ENCODE peak calls at places on chromosome 16, in nine cellular contexts. Q, L, V, G, R, S, W, N and U are unnamed samples.

GRCh38 chr16:51376080-51376479 is 225.0 kb upstream of the SALL1 start:
- DNase-seq in Q (no peak), L (no peak), V (no peak), G (no peak), R (no peak), S (no peak), W (no peak), N (no peak), U (no peak)

GRCh38 chr16:68073902-68074760 is 11.0 kb upstream of the NFATC3 start:
- DNase-seq in Q (no peak), L (no peak), V (no peak), G (no peak), R (no peak), S (no peak), W (no peak), N (no peak), U (no peak)

GRCh38 chr16:528111-529011 is 849 bp downstream of the CAPN15 start:
- DNase-seq in Q (no peak), L (peak), V (no peak), G (peak), R (no peak), S (peak), W (no peak), N (peak), U (peak)

GRCh38 chr16:78353610-78354009 is 254.2 kb downstream of the WWOX start:
- DNase-seq in Q (no peak), L (no peak), V (no peak), G (no peak), R (no peak), S (no peak), W (no peak), N (no peak), U (no peak)

GRCh38 chr16:66470556-66470955 is 43.5 kb downstream of the BEAN1 start:
- DNase-seq in Q (no peak), L (no peak), V (no peak), G (no peak), R (no peak), S (no peak), W (no peak), N (no peak), U (no peak)

GRCh38 chr16:75620326-75621169 is 2.5 kb downstream of the ADAT1 start:
- DNase-seq in Q (no peak), L (no peak), V (no peak), G (no peak), R (no peak), S (no peak), W (no peak), N (no peak), U (no peak)

GRCh38 chr16:5466551-5466950 is 369.0 kb upstream of the EEF2KMT start:
- DNase-seq in Q (no peak), L (no peak), V (no peak), G (no peak), R (no peak), S (no peak), W (no peak), N (no peak), U (no peak)

GRCh38 chr16:5621826-5622225 is 524.2 kb upstream of the EEF2KMT start:
- DNase-seq in Q (no peak), L (no peak), V (no peak), G (no peak), R (no peak), S (no peak), W (no peak), N (no peak), U (no peak)

GRCh38 chr16:84266451-84266850 is 26.6 kb upstream of the KCNG4 start:
- DNase-seq in Q (no peak), L (peak), V (no peak), G (peak), R (peak), S (peak), W (no peak), N (peak), U (peak)

DNA sequence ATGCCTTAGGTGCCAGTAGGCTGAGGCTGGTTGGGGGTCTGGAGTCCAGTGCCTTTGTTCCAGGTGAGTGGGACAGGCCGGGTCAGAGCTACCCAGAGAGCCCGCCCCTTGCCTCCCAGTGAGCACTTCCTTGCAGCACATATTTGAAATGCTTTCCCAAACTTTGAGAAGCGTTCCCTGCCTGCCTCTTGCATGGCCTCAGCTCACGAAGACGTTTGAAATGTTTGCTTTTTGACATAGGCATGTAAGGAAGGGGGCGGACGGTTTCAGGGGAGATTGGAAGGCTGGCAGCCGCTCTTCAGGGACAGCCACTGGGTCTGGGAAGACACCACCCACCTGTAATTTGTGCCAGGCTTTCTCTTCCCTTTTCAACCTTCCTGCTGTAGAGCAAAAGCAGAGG is 5.1 kb upstream of the FOXL1 start:
- DNase-seq in Q (no peak), L (no peak), V (no peak), G (no peak), R (no peak), S (peak), W (no peak), N (no peak), U (peak)
- TF ChIP-seq CTCF in Q (no peak), L (no peak), V (no peak), G (no peak), R (no peak), S (no peak), W (no peak), N (no peak), U (no peak)

GRCh38 chr16:56422896-56423441 is 2.4 kb downstream of the AMFR start:
- DNase-seq in Q (no peak), L (no peak), V (no peak), G (no peak), R (no peak), S (no peak), W (no peak), N (no peak), U (no peak)

GRCh38 chr16:56421976-56422669 is 3.2 kb downstream of the AMFR start:
- DNase-seq in Q (no peak), L (no peak), V (no peak), G (no peak), R (no peak), S (no peak), W (no peak), N (no peak), U (no peak)

GRCh38 chr16:56420613-56421012 is 4.7 kb downstream of the AMFR start:
- DNase-seq in Q (no peak), L (no peak), V (no peak), G (no peak), R (no peak), S (no peak), W (no peak), N (no peak), U (no peak)

GRCh38 chr16:56419740-56420548 is 5.4 kb downstream of the AMFR start:
- DNase-seq in Q (no peak), L (no peak), V (no peak), G (peak), R (no peak), S (no peak), W (no peak), N (no peak), U (no peak)

GRCh38 chr16:56421313-56421712 is 4.0 kb downstream of the AMFR start:
- DNase-seq in Q (no peak), L (no peak), V (no peak), G (no peak), R (no peak), S (no peak), W (no peak), N (no peak), U (no peak)
- H3K4me3 ChIP-seq in Q (no peak), L (no peak), V (no peak), G (no peak), R (no peak), S (no peak), W (no peak), N (no peak), U (no peak)

GRCh38 chr16:30972872-30973271 is 12.1 kb upstream of the HSD3B7 start:
- DNase-seq in Q (no peak), L (no peak), V (no peak), G (no peak), R (no peak), S (peak), W (no peak), N (no peak), U (no peak)
- TF ChIP-seq CTCF in Q (no peak), L (peak), V (no peak), G (no peak), R (peak), S (peak), W (peak), N (no peak), U (no peak)

DNA sequence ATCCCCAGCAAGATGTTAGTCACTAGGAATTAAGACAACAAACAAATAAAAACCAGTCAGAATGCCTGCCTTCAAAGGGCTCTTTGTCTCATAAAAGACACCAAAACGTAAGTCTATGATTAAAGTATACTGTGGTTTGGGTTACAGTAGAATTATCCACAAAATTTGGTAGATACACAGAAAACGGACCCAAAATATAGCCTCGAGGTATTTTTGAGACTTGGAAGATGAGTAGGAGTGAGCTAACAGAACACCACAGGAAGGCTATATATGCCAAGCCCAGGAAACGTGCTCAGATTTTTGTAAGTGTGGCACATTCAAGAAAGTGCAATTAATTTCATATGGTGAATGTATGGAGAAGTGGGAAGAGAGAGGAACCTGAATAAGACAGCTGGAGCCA is 831.4 kb downstream of the CDH11 start:
- DNase-seq in Q (no peak), L (no peak), V (no peak), G (no peak), R (no peak), S (no peak), W (no peak), N (no peak), U (no peak)
- H3K4me3 ChIP-seq in Q (no peak), L (no peak), V (no peak), G (no peak), R (no peak), S (no peak), W (no peak), N (no peak), U (no peak)

GRCh38 chr16:69466547-69466946 is 42.1 kb downstream of the CYB5B start:
- DNase-seq in Q (no peak), L (no peak), V (no peak), G (no peak), R (no peak), S (no peak), W (no peak), N (no peak), U (no peak)

GRCh38 chr16:69465881-69466280 is 41.5 kb downstream of the CYB5B start:
- DNase-seq in Q (no peak), L (no peak), V (no peak), G (no peak), R (no peak), S (no peak), W (no peak), N (no peak), U (no peak)

GRCh38 chr16:69467531-69468204 is 43.2 kb downstream of the CYB5B start:
- DNase-seq in Q (no peak), L (no peak), V (no peak), G (no peak), R (no peak), S (no peak), W (no peak), N (no peak), U (no peak)

GRCh38 chr16:69465083-69465721 is 40.8 kb downstream of the CYB5B start:
- DNase-seq in Q (no peak), L (peak), V (no peak), G (peak), R (no peak), S (peak), W (no peak), N (no peak), U (peak)

GRCh38 chr16:69463876-69464275 is 39.5 kb downstream of the CYB5B start:
- DNase-seq in Q (no peak), L (peak), V (no peak), G (no peak), R (no peak), S (no peak), W (no peak), N (no peak), U (no peak)
- TF ChIP-seq CTCF in Q (no peak), L (no peak), V (peak), G (no peak), R (no peak), S (no peak), W (no peak), N (no peak), U (no peak)

GRCh38 chr16:87206646-87207451 is 110.3 kb downstream of the C16orf95 start:
- DNase-seq in Q (no peak), L (peak), V (no peak), G (no peak), R (peak), S (peak), W (no peak), N (no peak), U (peak)

GRCh38 chr16:87207965-87208364 is 109.2 kb downstream of the C16orf95 start:
- DNase-seq in Q (no peak), L (peak), V (no peak), G (no peak), R (no peak), S (no peak), W (no peak), N (no peak), U (no peak)

GRCh38 chr16:87210949-87211348 is 106.2 kb downstream of the C16orf95 start:
- DNase-seq in Q (no peak), L (peak), V (no peak), G (no peak), R (no peak), S (no peak), W (no peak), N (no peak), U (peak)

GRCh38 chr16:87209808-87210512 is 107.2 kb downstream of the C16orf95 start:
- DNase-seq in Q (no peak), L (no peak), V (no peak), G (no peak), R (no peak), S (no peak), W (no peak), N (no peak), U (no peak)

DNA sequence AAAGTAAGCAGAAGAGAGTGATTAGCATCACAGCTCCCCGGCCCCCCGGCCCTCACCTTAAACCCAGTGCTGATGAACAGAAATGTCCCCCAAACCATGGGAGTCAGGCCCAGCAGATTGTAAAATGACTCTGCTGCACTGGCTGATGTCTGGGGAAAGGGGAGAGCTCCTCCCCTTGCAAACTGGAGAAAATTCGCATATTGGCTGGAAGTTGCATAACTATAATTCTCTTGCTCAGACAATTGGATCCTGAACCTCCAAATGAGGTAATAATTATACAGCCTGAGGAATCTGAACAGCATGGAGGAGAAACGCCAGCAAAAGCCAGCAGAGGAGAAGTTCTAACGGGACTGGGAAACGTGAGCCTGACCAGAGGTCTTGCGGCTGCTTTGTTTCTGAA is 109.7 kb downstream of the C16orf95 start:
- DNase-seq in Q (no peak), L (peak), V (no peak), G (no peak), R (no peak), S (peak), W (peak), N (no peak), U (peak)
- H3K4me3 ChIP-seq in Q (no peak), L (no peak), V (no peak), G (no peak), R (no peak), S (no peak), W (no peak), N (no peak), U (peak)

GRCh38 chr16:85472514-85472913 is 140.6 kb upstream of the GSE1 start:
- DNase-seq in Q (no peak), L (no peak), V (no peak), G (no peak), R (no peak), S (no peak), W (no peak), N (no peak), U (no peak)

GRCh38 chr16:85473326-85473725 is 139.8 kb upstream of the GSE1 start:
- DNase-seq in Q (no peak), L (no peak), V (no peak), G (no peak), R (no peak), S (no peak), W (no peak), N (no peak), U (no peak)

GRCh38 chr16:85475233-85475632 is 137.9 kb upstream of the GSE1 start:
- DNase-seq in Q (no peak), L (no peak), V (no peak), G (no peak), R (no peak), S (no peak), W (no peak), N (no peak), U (no peak)

GRCh38 chr16:85474808-85475207 is 138.3 kb upstream of the GSE1 start:
- DNase-seq in Q (no peak), L (no peak), V (no peak), G (no peak), R (no peak), S (no peak), W (no peak), N (no peak), U (no peak)

DNA sequence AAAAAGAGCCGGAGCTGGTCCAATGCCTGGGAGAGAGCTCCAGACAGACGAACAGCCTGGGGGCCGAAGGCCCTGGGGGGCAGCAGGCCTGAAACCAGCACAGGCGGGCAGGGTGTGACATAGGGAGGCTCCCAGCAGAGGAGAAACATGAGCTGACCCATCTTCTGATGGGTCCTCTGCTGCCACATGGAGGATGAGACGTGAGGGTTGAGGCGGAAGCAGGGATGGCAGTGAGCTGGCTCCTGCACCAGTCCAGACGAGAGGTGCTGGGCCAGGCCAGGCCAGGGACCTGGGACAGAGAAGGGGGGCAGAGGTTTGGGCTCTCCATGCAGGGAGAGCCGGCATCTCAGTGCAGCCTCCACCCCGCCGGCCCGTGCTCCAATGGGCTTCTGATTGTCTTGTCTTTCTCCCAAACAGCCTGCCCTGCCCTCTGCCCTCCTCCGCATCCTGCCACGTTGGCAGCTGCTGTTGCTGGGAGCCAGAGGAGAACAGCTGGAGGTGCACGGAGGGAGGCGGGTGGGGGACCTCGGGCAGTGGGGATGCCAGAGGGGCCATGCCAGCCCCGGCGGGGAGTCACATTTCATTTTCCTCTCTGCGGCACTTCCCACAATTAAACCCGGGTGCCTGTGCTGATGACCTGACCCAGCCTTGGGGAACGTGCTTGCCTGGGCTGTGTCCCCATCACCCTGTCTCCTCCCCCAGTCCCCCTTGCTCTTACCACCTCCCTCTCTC is 139.0 kb upstream of the GSE1 start:
- DNase-seq in Q (no peak), L (no peak), V (no peak), G (no peak), R (no peak), S (no peak), W (no peak), N (no peak), U (peak)
- TF ChIP-seq CTCF in Q (no peak), L (no peak), V (no peak), G (no peak), R (no peak), S (no peak), W (no peak), N (no peak), U (no peak)

GRCh38 chr16:58127033-58127556 is 2.1 kb downstream of the CFAP20 start:
- DNase-seq in Q (no peak), L (peak), V (no peak), G (no peak), R (no peak), S (peak), W (peak), N (no peak), U (peak)
- H3K4me3 ChIP-seq in Q (no peak), L (peak), V (peak), G (no peak), R (no peak), S (peak), W (peak), N (no peak), U (peak)

GRCh38 chr16:49348408-49349176 is 25.0 kb upstream of the C16orf78 start:
- DNase-seq in Q (no peak), L (no peak), V (no peak), G (no peak), R (peak), S (no peak), W (no peak), N (peak), U (no peak)
- TF ChIP-seq CTCF in Q (no peak), L (no peak), V (no peak), G (no peak), R (peak), S (no peak), W (no peak), N (peak), U (no peak)

DNA sequence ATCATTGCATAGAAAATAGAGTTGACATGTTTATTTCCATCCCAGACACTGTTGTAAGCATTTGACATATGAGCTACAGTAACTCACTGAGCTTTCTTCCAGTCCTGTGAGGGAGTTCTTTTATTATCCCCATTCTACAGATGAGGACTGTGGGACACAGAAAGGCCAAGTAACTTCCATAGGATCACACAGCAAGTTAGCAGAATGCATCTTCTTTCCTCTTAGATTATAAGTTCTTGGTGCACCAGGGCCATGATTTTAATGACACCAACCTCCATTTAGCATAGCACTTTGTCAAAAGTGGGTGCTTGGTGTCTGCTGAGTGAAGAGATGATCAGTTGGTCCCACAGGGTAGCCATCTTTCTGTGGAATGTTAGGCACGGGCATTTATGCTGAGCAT is 12.7 kb downstream of the JPT2 start:
- DNase-seq in Q (no peak), L (no peak), V (no peak), G (no peak), R (no peak), S (no peak), W (no peak), N (no peak), U (no peak)
- H3K4me3 ChIP-seq in Q (no peak), L (no peak), V (no peak), G (no peak), R (no peak), S (no peak), W (no peak), N (no peak), U (no peak)